ENCODE peak calls at places on chromosomes 4 and X, in five cellular contexts. S, G, O, L and M are unnamed samples.

GRCh38 chr4:48047421-48047844 is 30.9 kb downstream of the NIPAL1 start:
- DNase-seq in S (no peak), G (peak; percentile 73), O (no peak), L (no peak), M (no peak)

GRCh38 chr4:124389591-124389990 is 322.9 kb downstream of the ANKRD50 start:
- DNase-seq in S (peak; percentile 10), G (no peak), O (no peak), L (peak; percentile 4), M (no peak)

GRCh38 chrX:78106651-78106986 is 2.6 kb downstream of the PGK1 start:
- DNase-seq in S (no peak), G (no peak), O (no peak), L (no peak), M (no peak)

GRCh38 chr4:187656953-187657352 is 338.6 kb upstream of the ZFP42 start:
- DNase-seq in S (peak; percentile 21), G (no peak), O (no peak), L (peak; percentile 80), M (peak; percentile 35)

GRCh38 chr4:4968161-4968757 is 51.0 kb downstream of the CYTL1 start:
- DNase-seq in S (no peak), G (no peak), O (no peak), L (no peak), M (no peak)

GRCh38 chrX:49111846-49112245 is 11.7 kb downstream of the GPKOW start:
- DNase-seq in S (no peak), G (no peak), O (no peak), L (no peak), M (no peak)

GRCh38 chrX:12567857-12568256 is 223.4 kb upstream of the PRPS2 start:
- DNase-seq in S (no peak), G (no peak), O (no peak), L (peak; percentile 18), M (no peak)

GRCh38 chr4:80134936-80135701 is 62.1 kb upstream of the ANTXR2 start:
- DNase-seq in S (peak; percentile 10), G (no peak), O (no peak), L (no peak), M (no peak)

GRCh38 chr4:10084651-10085320 is 31.8 kb downstream of the WDR1 start:
- DNase-seq in S (no peak), G (no peak), O (no peak), L (no peak), M (peak; percentile 17)

GRCh38 chrX:145292208-145292607 is 44.9 kb downstream of the SPANXN1 start:
- DNase-seq in S (no peak), G (no peak), O (no peak), L (no peak), M (no peak)

GRCh38 chrX:118188977-118189376 is 72.4 kb upstream of the KLHL13 start:
- DNase-seq in S (no peak), G (no peak), O (no peak), L (no peak), M (no peak)

GRCh38 chr4:46781434-46782092 is 127.5 kb downstream of the COX7B2 start:
- DNase-seq in S (no peak), G (no peak), O (no peak), L (no peak), M (no peak)

GRCh38 chrX:133574716-133575115 is 159.4 kb upstream of the GPC4 start:
- DNase-seq in S (peak; percentile 70), G (no peak), O (no peak), L (no peak), M (peak; percentile 58)

GRCh38 chrX:15605233-15605632 is 4.5 kb upstream of the ACE2 start:
- DNase-seq in S (no peak), G (no peak), O (no peak), L (no peak), M (no peak)

GRCh38 chrX:133838761-133839676 is 146.4 kb downstream of the GPC3 start:
- DNase-seq in S (no peak), G (peak; percentile 30), O (peak; percentile 15), L (peak; percentile 44), M (no peak)

GRCh38 chr4:83599183-83599582 is 63.3 kb downstream of the GPAT3 start:
- DNase-seq in S (peak; percentile 39), G (no peak), O (no peak), L (peak; percentile 72), M (no peak)

GRCh38 chrX:123884809-123885408 is 25.1 kb downstream of the XIAP start:
- DNase-seq in S (peak; percentile 12), G (peak; percentile 60), O (peak; percentile 36), L (peak; percentile 67), M (peak; percentile 83)

GRCh38 chr4:29805245-29805644 is 914.9 kb upstream of the PCDH7 start:
- DNase-seq in S (no peak), G (no peak), O (no peak), L (peak; percentile 16), M (no peak)

GRCh38 chr4:79697444-79697843 is 289.4 kb upstream of the GK2 start:
- DNase-seq in S (no peak), G (no peak), O (no peak), L (no peak), M (no peak)

GRCh38 chrX:103220511-103221406 is 5.9 kb downstream of the BEX4 start:
- DNase-seq in S (no peak), G (no peak), O (no peak), L (no peak), M (no peak)

GRCh38 chr4:8616831-8617230 is 24.3 kb downstream of the CPZ start:
- DNase-seq in S (no peak), G (no peak), O (no peak), L (no peak), M (no peak)

GRCh38 chr4:122313001-122313400 is 65.8 kb upstream of the ADAD1 start:
- DNase-seq in S (no peak), G (no peak), O (no peak), L (no peak), M (no peak)

GRCh38 chr4:36921474-36922220 is 322.9 kb upstream of the NWD2 start:
- DNase-seq in S (no peak), G (no peak), O (no peak), L (no peak), M (no peak)

GRCh38 chr4:25213327-25213979 is 20.4 kb upstream of the PI4K2B start:
- DNase-seq in S (no peak), G (no peak), O (no peak), L (no peak), M (peak; percentile 25)

GRCh38 chr4:13544556-13545393 is 467 bp upstream of the NKX3-2 start:
- DNase-seq in S (peak; percentile 23), G (no peak), O (peak; percentile 90), L (peak; percentile 71), M (peak; percentile 100)

GRCh38 chr4:151540728-151541437 is 131.9 kb downstream of the FHIP1A start:
- DNase-seq in S (peak; percentile 96), G (no peak), O (peak; percentile 40), L (peak; percentile 75), M (peak; percentile 57)

GRCh38 chr4:80875642-80876041 is 154.9 kb upstream of the BMP3 start:
- DNase-seq in S (no peak), G (no peak), O (no peak), L (no peak), M (no peak)

GRCh38 chr4:118587946-118588345 is 97.2 kb upstream of the METTL14 start:
- DNase-seq in S (no peak), G (no peak), O (no peak), L (no peak), M (no peak)

GRCh38 chr4:118589471-118590055 is 95.6 kb upstream of the METTL14 start:
- DNase-seq in S (no peak), G (no peak), O (no peak), L (no peak), M (peak; percentile 3)

GRCh38 chr4:118587116-118587869 is 97.9 kb upstream of the METTL14 start:
- DNase-seq in S (no peak), G (no peak), O (no peak), L (no peak), M (peak; percentile 6)

GRCh38 chr4:118585015-118585414 is 100.2 kb upstream of the METTL14 start:
- DNase-seq in S (no peak), G (no peak), O (no peak), L (no peak), M (no peak)

GRCh38 chr4:118586357-118586790 is 98.8 kb upstream of the METTL14 start:
- DNase-seq in S (no peak), G (no peak), O (no peak), L (peak; percentile 36), M (peak; percentile 27)
- H3K4me2 ChIP-seq in S (no peak overlapping the region), G (no peak overlapping the region), O (no peak overlapping the region), L (peak overlapping the region; percentile 7), M (peak overlapping the region; percentile 78)

GRCh38 chr4:1751919-1752283 is 30.6 kb downstream of the TACC3 start:
- DNase-seq in S (no peak), G (no peak), O (no peak), L (no peak), M (no peak)
- H3K4me1 ChIP-seq in S (no peaks in the 10 kb centered on the region), G (no peaks in the 10 kb centered on the region), O (peaks cover 12% of the 10 kb centered on the region), L (no peaks in the 10 kb centered on the region), M (no peaks in the 10 kb centered on the region)

DNA sequence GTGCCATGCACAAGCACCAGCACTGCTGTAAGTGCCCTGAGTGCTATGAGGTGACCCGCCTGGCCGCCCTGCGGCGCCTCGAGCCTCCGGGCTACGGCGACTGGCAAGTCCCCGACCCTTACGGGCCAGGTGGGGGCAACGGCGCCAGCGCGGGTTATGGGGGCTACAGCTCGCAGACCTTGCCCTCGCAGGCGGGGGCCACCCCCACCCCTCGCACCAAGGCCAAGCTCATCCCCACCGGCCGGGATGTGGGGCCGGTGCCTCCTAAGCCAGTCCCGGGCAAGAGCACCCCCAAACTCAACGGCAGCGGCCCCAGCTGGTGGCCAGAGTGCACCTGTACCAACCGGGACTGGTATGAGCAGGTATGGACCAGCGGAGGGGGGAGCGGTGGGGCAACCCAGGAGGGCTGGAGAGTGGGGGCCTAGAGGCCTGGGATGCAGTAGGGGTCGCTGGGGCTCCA is 592 bp downstream of the DLG3 start:
- DNase-seq in S (no peak), G (no peak), O (no peak), L (no peak), M (peak; percentile 59)
- H3K4me2 ChIP-seq in S (no peak overlapping the region), G (peak overlapping the region; percentile 49), O (peak overlapping the region; percentile 95), L (peak overlapping the region; percentile 35), M (no peak overlapping the region)

GRCh38 chrX:34877451-34877850 is 65.1 kb upstream of the FAM47B start:
- DNase-seq in S (peak; percentile 54), G (no peak), O (no peak), L (peak; percentile 32), M (peak; percentile 1)
- H3K4me1 ChIP-seq in S (peaks cover 3% of the 10 kb centered on the region), G (peaks cover 6% of the 10 kb centered on the region), O (peaks cover 61% of the 10 kb centered on the region), L (peaks cover 2% of the 10 kb centered on the region), M (peaks cover 22% of the 10 kb centered on the region)